ENCODE peak calls at places on chromosome 12, in seven cellular contexts. V is stromal cell of bone marrow; Y is naive thymus-derived CD8-positive, alpha-beta T cell; N is HuH-7.5; T is KG1; H is HCT116; K is CD8-positive, alpha-beta memory T cell. Z is an unnamed sample.

GRCh38 chr12:28390716-28391452 is 200.6 kb downstream of the CCDC91 start:
- DNase-seq in V (peak), Y (no peak), N (no peak), T (no peak), H (no peak), K (no peak), Z (no peak)

GRCh38 chr12:27573972-27574371 is 50.0 kb downstream of the PPFIBP1 start:
- DNase-seq in V (peak), Y (no peak), N (no peak), T (no peak), H (peak), K (no peak), Z (no peak)

GRCh38 chr12:26473291-26473690 is 277.9 kb downstream of the SSPN start:
- DNase-seq in V (peak), Y (no peak), N (no peak), T (peak), H (no peak), K (no peak), Z (peak)

GRCh38 chr12:90628213-90628612 is 326.8 kb downstream of the CCER1 start:
- DNase-seq in V (no peak), Y (no peak), N (no peak), T (no peak), H (no peak), K (no peak), Z (no peak)

GRCh38 chr12:69947922-69948321 is 122.9 kb downstream of the MYRFL start:
- DNase-seq in V (no peak), Y (no peak), N (no peak), T (no peak), H (no peak), K (no peak), Z (no peak)

GRCh38 chr12:57091633-57092528 is 3.0 kb downstream of the NAB2 start:
- DNase-seq in V (no peak), Y (peak), N (no peak), T (no peak), H (no peak), K (no peak), Z (no peak)

GRCh38 chr12:55707841-55708694 is at the start of gene ITGA7:
- DNase-seq in V (no peak), Y (peak), N (peak), T (no peak), H (no peak), K (peak), Z (peak)

GRCh38 chr12:38772427-38772826 is 133.0 kb downstream of the CPNE8 start:
- DNase-seq in V (no peak), Y (no peak), N (no peak), T (no peak), H (no peak), K (no peak), Z (no peak)

GRCh38 chr12:84656705-84657104 is 255.9 kb downstream of the SLC6A15 start:
- DNase-seq in V (no peak), Y (no peak), N (no peak), T (no peak), H (no peak), K (no peak), Z (no peak)

GRCh38 chr12:94458882-94459772 is 540 bp downstream of the CEP83 start:
- DNase-seq in V (peak), Y (no peak), N (no peak), T (peak), H (peak), K (no peak), Z (no peak)

GRCh38 chr12:78864483-78865296 is at the start of gene SYT1:
- DNase-seq in V (no peak), Y (no peak), N (peak), T (no peak), H (no peak), K (no peak), Z (peak)

GRCh38 chr12:120649442-120650248 is 9.2 kb downstream of the CABP1 start:
- DNase-seq in V (no peak), Y (no peak), N (no peak), T (no peak), H (no peak), K (no peak), Z (no peak)

GRCh38 chr12:28172434-28173030 is 17.7 kb upstream of the CCDC91 start:
- DNase-seq in V (peak), Y (no peak), N (no peak), T (no peak), H (peak), K (no peak), Z (no peak)